ENCODE peak calls at places on chromosomes 11 and 22, in six cellular contexts. L is DND-41; Z is heart right ventricle; A is hepatocyte; U is CD8-positive, alpha-beta memory T cell; K is neural progenitor cell. P is an unnamed sample.

GRCh38 chr11:135033545-135033944 is 621.5 kb upstream of the B3GAT1 start:
- DNase-seq in L (no peak), Z (no peak), A (peak; percentile 66), U (no peak), K (peak; percentile 76), P (no peak)

GRCh38 chr22:37345863-37346514 is 63.7 kb downstream of the CYTH4 start:
- DNase-seq in L (no peak), Z (no peak), A (peak; percentile 41), U (no peak), K (no peak), P (no peak)

GRCh38 chr11:130389315-130389935 is 39.0 kb downstream of the ADAMTS8 start:
- DNase-seq in L (peak; percentile 54), Z (peak; percentile 55), A (no peak), U (peak; percentile 47), K (no peak), P (no peak)

GRCh38 chr22:24465566-24465965 is 29.6 kb upstream of the UPB1 start:
- DNase-seq in L (no peak), Z (no peak), A (peak; percentile 58), U (no peak), K (no peak), P (no peak)

GRCh38 chr11:45665206-45665932 is at the start of gene CHST1:
- DNase-seq in L (peak; percentile 59), Z (peak; percentile 80), A (peak; percentile 62), U (no peak), K (peak; percentile 74), P (no peak)

GRCh38 chr11:8356731-8357504 is 93.2 kb upstream of the LMO1 start:
- DNase-seq in L (no peak), Z (peak; percentile 26), A (no peak), U (no peak), K (peak; percentile 67), P (no peak)

GRCh38 chr22:49975543-49976389 is 15.2 kb downstream of the PIM3 start:
- DNase-seq in L (no peak), Z (peak; percentile 10), A (no peak), U (no peak), K (peak; percentile 52), P (peak; percentile 33)

GRCh38 chr11:12841946-12842630 is 167.0 kb upstream of the RASSF10 start:
- DNase-seq in L (peak; percentile 60), Z (no peak), A (peak; percentile 70), U (no peak), K (peak; percentile 57), P (no peak)

GRCh38 chr11:119445356-119445755 is 22.4 kb upstream of the THY1 start:
- DNase-seq in L (no peak), Z (no peak), A (no peak), U (no peak), K (no peak), P (no peak)

GRCh38 chr11:13276454-13276851 is 1.1 kb upstream of the BMAL1 start:
- DNase-seq in L (peak; percentile 12), Z (no peak), A (no peak), U (peak; percentile 4), K (no peak), P (no peak)

GRCh38 chr11:45145421-45146071 is 893 bp upstream of the PRDM11 start:
- DNase-seq in L (no peak), Z (no peak), A (peak; percentile 61), U (no peak), K (peak; percentile 90), P (peak; percentile 59)

GRCh38 chr11:131671320-131671719 is 300.9 kb downstream of the NTM start:
- DNase-seq in L (no peak), Z (no peak), A (no peak), U (no peak), K (no peak), P (no peak)

GRCh38 chr11:79045018-79045787 is 395.6 kb downstream of the TENM4 start:
- DNase-seq in L (no peak), Z (no peak), A (no peak), U (no peak), K (peak; percentile 30), P (no peak)

GRCh38 chr11:74138572-74138971 is 32.2 kb downstream of the C2CD3 start:
- DNase-seq in L (no peak), Z (no peak), A (peak; percentile 76), U (no peak), K (no peak), P (no peak)

GRCh38 chr11:69000391-69000790 is 12.7 kb downstream of the MRGPRF start:
- DNase-seq in L (no peak), Z (no peak), A (no peak), U (no peak), K (no peak), P (no peak)

GRCh38 chr11:10117709-10118341 is 176.2 kb downstream of the SBF2 start:
- DNase-seq in L (no peak), Z (no peak), A (no peak), U (no peak), K (no peak), P (no peak)

GRCh38 chr11:57645716-57646085 is 4.0 kb downstream of the YPEL4 start:
- DNase-seq in L (no peak), Z (no peak), A (no peak), U (no peak), K (no peak), P (no peak)

GRCh38 chr11:72575533-72576170 is 98.6 kb downstream of the PDE2A start:
- DNase-seq in L (no peak), Z (no peak), A (no peak), U (no peak), K (no peak), P (no peak)

GRCh38 chr22:42074153-42074750 is at the start of gene PHETA2:
- DNase-seq in L (no peak), Z (peak; percentile 68), A (peak; percentile 52), U (peak; percentile 47), K (peak; percentile 32), P (peak; percentile 61)

GRCh38 chr11:107719557-107720304 is 7.9 kb upstream of the SLN start:
- DNase-seq in L (no peak), Z (no peak), A (no peak), U (no peak), K (no peak), P (no peak)

GRCh38 chr11:107719062-107719461 is 7.2 kb upstream of the SLN start:
- DNase-seq in L (no peak), Z (no peak), A (no peak), U (no peak), K (no peak), P (no peak)

GRCh38 chr11:107721207-107721606 is 9.4 kb upstream of the SLN start:
- DNase-seq in L (no peak), Z (no peak), A (no peak), U (no peak), K (no peak), P (no peak)

GRCh38 chr11:107722671-107723070 is 10.8 kb upstream of the SLN start:
- DNase-seq in L (no peak), Z (no peak), A (no peak), U (no peak), K (no peak), P (no peak)

GRCh38 chr11:107720305-107720775 is 8.5 kb upstream of the SLN start:
- DNase-seq in L (no peak), Z (no peak), A (no peak), U (no peak), K (no peak), P (no peak)
- H3K27me3 ChIP-seq in L (no peaks in the 10 kb centered on the region), Z (peaks cover 7% of the 10 kb centered on the region), A (no peaks in the 10 kb centered on the region), U (no peaks in the 10 kb centered on the region), K (peaks cover 9% of the 10 kb centered on the region), P (no peaks in the 10 kb centered on the region)

GRCh38 chr11:67416416-67417335 is 1.2 kb downstream of the CARNS1 start:
- DNase-seq in L (peak; percentile 92), Z (no peak), A (peak; percentile 49), U (peak; percentile 70), K (no peak), P (no peak)
- H3K4me1 ChIP-seq in L (peaks cover 71% of the 10 kb centered on the region), Z (peaks cover 40% of the 10 kb centered on the region), A (peaks cover 14% of the 10 kb centered on the region), U (peaks cover 80% of the 10 kb centered on the region), K (peaks cover 10% of the 10 kb centered on the region), P (peaks cover 56% of the 10 kb centered on the region)

DNA sequence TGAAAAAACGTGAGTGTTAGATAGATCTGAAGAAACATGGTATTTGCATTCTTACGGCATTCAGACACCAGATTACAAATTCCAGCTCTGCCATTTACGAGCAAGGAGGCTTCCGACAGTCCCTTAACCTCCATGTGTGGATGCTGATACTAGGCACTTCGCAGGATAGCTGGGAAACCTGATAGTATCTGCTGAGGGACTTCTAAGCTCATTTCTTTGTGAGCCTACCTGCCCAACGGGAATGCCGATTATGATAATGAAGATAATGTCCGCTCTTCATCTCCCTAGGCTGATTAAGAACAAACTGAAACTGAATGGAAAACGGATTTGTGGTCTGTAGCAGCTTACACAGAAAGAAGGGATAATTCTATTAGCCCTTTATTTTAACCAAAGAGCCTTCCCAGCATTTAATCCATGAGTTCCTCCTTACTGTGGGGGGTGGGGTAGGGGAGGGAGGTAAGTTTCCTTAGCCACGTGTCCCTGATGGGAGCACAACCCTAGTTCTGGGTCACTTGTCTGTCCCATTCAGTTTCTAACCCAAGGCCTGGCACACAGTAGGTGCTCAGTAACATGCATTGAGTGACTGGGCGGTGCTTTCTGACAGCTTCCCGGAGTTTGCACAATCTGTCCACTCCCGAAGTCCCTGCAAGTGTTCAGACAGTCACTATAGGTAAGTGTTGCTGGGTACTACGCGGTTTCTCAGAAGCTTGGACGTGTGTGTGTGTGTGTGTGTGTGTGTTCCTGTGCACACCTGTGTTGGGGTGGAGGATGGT is 39.2 kb downstream of the CD6 start:
- DNase-seq in L (no peak), Z (no peak), A (no peak), U (no peak), K (peak; percentile 68), P (no peak)
- H3K27me3 ChIP-seq in L (peaks cover 8% of the 10 kb centered on the region), Z (peaks cover 15% of the 10 kb centered on the region), A (peaks cover 23% of the 10 kb centered on the region), U (no peaks in the 10 kb centered on the region), K (peaks cover 100% of the 10 kb centered on the region), P (peaks cover 46% of the 10 kb centered on the region)

GRCh38 chr11:83033367-83033766 is 38.3 kb downstream of the RAB30 start:
- DNase-seq in L (no peak), Z (no peak), A (no peak), U (no peak), K (no peak), P (no peak)

GRCh38 chr11:83034673-83035014 is 37.1 kb downstream of the RAB30 start:
- DNase-seq in L (no peak), Z (no peak), A (no peak), U (no peak), K (no peak), P (no peak)

GRCh38 chr11:83036701-83037100 is 35.0 kb downstream of the RAB30 start:
- DNase-seq in L (no peak), Z (no peak), A (no peak), U (no peak), K (no peak), P (no peak)

GRCh38 chr11:83033972-83034672 is 37.6 kb downstream of the RAB30 start:
- DNase-seq in L (no peak), Z (peak; percentile 24), A (peak; percentile 73), U (no peak), K (peak; percentile 35), P (no peak)

DNA sequence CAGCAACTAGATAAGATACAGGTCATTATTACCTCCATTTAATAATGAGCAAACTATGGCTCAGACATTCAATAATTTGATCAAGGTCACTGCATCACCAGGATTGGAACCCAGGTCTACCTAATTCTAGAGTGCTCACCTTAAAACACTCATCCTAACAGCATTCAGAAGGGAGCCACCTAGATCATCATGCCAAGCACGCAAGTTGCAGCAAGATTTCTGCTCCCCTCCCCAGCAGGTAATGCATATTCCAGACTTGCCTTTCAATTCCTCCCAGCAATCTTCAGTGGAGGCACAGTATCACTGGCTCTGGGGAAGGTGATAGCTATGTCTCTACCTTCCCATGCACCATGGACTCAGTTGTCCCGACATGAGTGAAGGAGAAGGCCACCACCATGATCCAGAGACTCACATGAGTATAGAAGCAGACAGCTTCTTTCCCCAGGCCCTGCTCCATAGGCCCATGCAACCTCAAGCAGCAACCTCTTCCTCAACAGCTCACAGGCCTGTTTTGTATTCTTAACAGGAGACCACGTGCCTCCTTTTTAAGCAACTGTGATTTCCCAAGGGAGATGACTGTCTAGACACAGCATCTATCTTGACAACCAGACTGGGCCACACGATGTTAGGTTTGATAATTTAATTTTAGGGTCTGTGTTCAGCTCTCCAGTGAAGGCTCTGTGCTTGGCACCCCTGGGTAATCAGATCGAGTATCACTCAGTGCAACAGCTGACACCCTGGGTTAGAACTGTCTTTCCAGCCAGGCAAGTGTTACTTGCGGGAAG is 36.4 kb downstream of the RAB30 start:
- DNase-seq in L (no peak), Z (no peak), A (no peak), U (no peak), K (no peak), P (no peak)
- H3K4me1 ChIP-seq in L (no peaks in the 10 kb centered on the region), Z (peaks cover 41% of the 10 kb centered on the region), A (peaks cover 21% of the 10 kb centered on the region), U (peaks cover 20% of the 10 kb centered on the region), K (peaks cover 11% of the 10 kb centered on the region), P (peaks cover 7% of the 10 kb centered on the region)